ENCODE peak calls at places on chromosomes 7 and 10, in ten cellular contexts. One of them, this sample, is unnamed.

GRCh38 chr7:47693161-47693740 is 111.3 kb upstream of the TNS3 start:
- DNase-seq in NCI-H1417: no peak
- DNase-seq in RWPE1: no peak
- DNase-seq in stimulated activated CD4-positive, alpha-beta T cell treated with anti-CD3 and anti-CD28 coated beads, TNF-alpha, amount 100 ng/mL, for 4 hours: no peak
- DNase-seq in activated CD4-positive, CD25-positive, alpha-beta regulatory T cell: no peak
- DNase-seq in left cardiac atrium: no peak
- DNase-seq in KG1: no peak
- DNase-seq in NCI-H2171: no peak
- DNase-seq in AML-193: no peak
- DNase-seq in HFFc6: peak
- DNase-seq in this sample: no peak

GRCh38 chr10:34113504-34114225 is 701.4 kb downstream of the PARD3 start:
- DNase-seq in left cardiac atrium: no peak
- DNase-seq in NCI-H2171: no peak
- DNase-seq in KG1: no peak
- DNase-seq in HFFc6: no peak
- DNase-seq in stimulated activated CD4-positive, alpha-beta T cell treated with anti-CD3 and anti-CD28 coated beads, TNF-alpha, amount 100 ng/mL, for 4 hours: no peak
- DNase-seq in NCI-H1417: no peak
- DNase-seq in activated CD4-positive, CD25-positive, alpha-beta regulatory T cell: no peak
- DNase-seq in RWPE1: no peak
- DNase-seq in AML-193: no peak
- DNase-seq in this sample: no peak

GRCh38 chr7:50660830-50661175 is 95.6 kb upstream of the DDC start:
- DNase-seq in RWPE1: no peak
- DNase-seq in HFFc6: no peak
- DNase-seq in NCI-H2171: no peak
- DNase-seq in stimulated activated CD4-positive, alpha-beta T cell treated with anti-CD3 and anti-CD28 coated beads, TNF-alpha, amount 100 ng/mL, for 4 hours: no peak
- DNase-seq in NCI-H1417: no peak
- DNase-seq in left cardiac atrium: no peak
- DNase-seq in AML-193: no peak
- DNase-seq in KG1: no peak
- DNase-seq in activated CD4-positive, CD25-positive, alpha-beta regulatory T cell: no peak
- DNase-seq in this sample: no peak

GRCh38 chr7:78139335-78139734 is 340.8 kb downstream of the PHTF2 start:
- DNase-seq in RWPE1: no peak
- DNase-seq in AML-193: no peak
- DNase-seq in stimulated activated CD4-positive, alpha-beta T cell treated with anti-CD3 and anti-CD28 coated beads, TNF-alpha, amount 100 ng/mL, for 4 hours: no peak
- DNase-seq in NCI-H1417: no peak
- DNase-seq in activated CD4-positive, CD25-positive, alpha-beta regulatory T cell: no peak
- DNase-seq in NCI-H2171: no peak
- DNase-seq in KG1: no peak
- DNase-seq in left cardiac atrium: no peak
- DNase-seq in HFFc6: peak
- DNase-seq in this sample: no peak

GRCh38 chr10:114869500-114869899 is 47.9 kb downstream of the FHIP2A start:
- DNase-seq in activated CD4-positive, CD25-positive, alpha-beta regulatory T cell: no peak
- DNase-seq in NCI-H2171: no peak
- DNase-seq in NCI-H1417: no peak
- DNase-seq in HFFc6: peak
- DNase-seq in stimulated activated CD4-positive, alpha-beta T cell treated with anti-CD3 and anti-CD28 coated beads, TNF-alpha, amount 100 ng/mL, for 4 hours: no peak
- DNase-seq in RWPE1: peak
- DNase-seq in left cardiac atrium: no peak
- DNase-seq in KG1: no peak
- DNase-seq in AML-193: no peak
- DNase-seq in this sample: peak

GRCh38 chr10:133130602-133131001 is 29.4 kb upstream of the KNDC1 start:
- DNase-seq in RWPE1: no peak
- DNase-seq in left cardiac atrium: no peak
- DNase-seq in KG1: no peak
- DNase-seq in activated CD4-positive, CD25-positive, alpha-beta regulatory T cell: no peak
- DNase-seq in NCI-H1417: no peak
- DNase-seq in HFFc6: no peak
- DNase-seq in AML-193: no peak
- DNase-seq in stimulated activated CD4-positive, alpha-beta T cell treated with anti-CD3 and anti-CD28 coated beads, TNF-alpha, amount 100 ng/mL, for 4 hours: no peak
- DNase-seq in NCI-H2171: no peak
- DNase-seq in this sample: no peak

GRCh38 chr10:71598673-71599072 is 120.9 kb downstream of the C10orf105 start:
- DNase-seq in AML-193: no peak
- DNase-seq in stimulated activated CD4-positive, alpha-beta T cell treated with anti-CD3 and anti-CD28 coated beads, TNF-alpha, amount 100 ng/mL, for 4 hours: no peak
- DNase-seq in KG1: no peak
- DNase-seq in left cardiac atrium: peak
- DNase-seq in NCI-H2171: no peak
- DNase-seq in RWPE1: no peak
- DNase-seq in HFFc6: peak
- DNase-seq in NCI-H1417: no peak
- DNase-seq in activated CD4-positive, CD25-positive, alpha-beta regulatory T cell: no peak
- DNase-seq in this sample: no peak

GRCh38 chr7:73703985-73704639 is 15.4 kb downstream of the STX1A start:
- DNase-seq in NCI-H1417: peak
- DNase-seq in NCI-H2171: peak
- DNase-seq in activated CD4-positive, CD25-positive, alpha-beta regulatory T cell: no peak
- DNase-seq in stimulated activated CD4-positive, alpha-beta T cell treated with anti-CD3 and anti-CD28 coated beads, TNF-alpha, amount 100 ng/mL, for 4 hours: no peak
- DNase-seq in left cardiac atrium: peak
- DNase-seq in HFFc6: no peak
- DNase-seq in RWPE1: no peak
- DNase-seq in AML-193: no peak
- DNase-seq in KG1: no peak
- DNase-seq in this sample: no peak

GRCh38 chr10:60575105-60575504 is 185.4 kb upstream of the ANK3 start:
- DNase-seq in NCI-H1417: no peak
- DNase-seq in RWPE1: no peak
- DNase-seq in activated CD4-positive, CD25-positive, alpha-beta regulatory T cell: no peak
- DNase-seq in left cardiac atrium: no peak
- DNase-seq in KG1: no peak
- DNase-seq in HFFc6: no peak
- DNase-seq in NCI-H2171: no peak
- DNase-seq in AML-193: no peak
- DNase-seq in stimulated activated CD4-positive, alpha-beta T cell treated with anti-CD3 and anti-CD28 coated beads, TNF-alpha, amount 100 ng/mL, for 4 hours: no peak
- DNase-seq in this sample: no peak

GRCh38 chr7:21805793-21806192 is 139.9 kb downstream of the CDCA7L start:
- DNase-seq in RWPE1: no peak
- DNase-seq in AML-193: no peak
- DNase-seq in NCI-H2171: no peak
- DNase-seq in stimulated activated CD4-positive, alpha-beta T cell treated with anti-CD3 and anti-CD28 coated beads, TNF-alpha, amount 100 ng/mL, for 4 hours: no peak
- DNase-seq in NCI-H1417: no peak
- DNase-seq in KG1: no peak
- DNase-seq in left cardiac atrium: no peak
- DNase-seq in HFFc6: no peak
- DNase-seq in activated CD4-positive, CD25-positive, alpha-beta regulatory T cell: no peak
- DNase-seq in this sample: no peak

GRCh38 chr10:116787893-116788665 is 45.7 kb upstream of the HSPA12A start:
- DNase-seq in activated CD4-positive, CD25-positive, alpha-beta regulatory T cell: peak
- DNase-seq in HFFc6: peak
- DNase-seq in NCI-H1417: peak
- DNase-seq in stimulated activated CD4-positive, alpha-beta T cell treated with anti-CD3 and anti-CD28 coated beads, TNF-alpha, amount 100 ng/mL, for 4 hours: peak
- DNase-seq in NCI-H2171: peak
- DNase-seq in KG1: peak
- DNase-seq in left cardiac atrium: peak
- DNase-seq in RWPE1: peak
- DNase-seq in AML-193: peak
- DNase-seq in this sample: peak

GRCh38 chr7:19116121-19117080 is 1.0 kb downstream of the TWIST1 start:
- DNase-seq in left cardiac atrium: peak
- DNase-seq in AML-193: no peak
- DNase-seq in NCI-H1417: peak
- DNase-seq in KG1: no peak
- DNase-seq in HFFc6: no peak
- DNase-seq in activated CD4-positive, CD25-positive, alpha-beta regulatory T cell: no peak
- DNase-seq in stimulated activated CD4-positive, alpha-beta T cell treated with anti-CD3 and anti-CD28 coated beads, TNF-alpha, amount 100 ng/mL, for 4 hours: no peak
- DNase-seq in RWPE1: peak
- DNase-seq in NCI-H2171: peak
- DNase-seq in this sample: no peak

GRCh38 chr7:38840736-38841460 is 68.1 kb downstream of the VPS41 start:
- DNase-seq in activated CD4-positive, CD25-positive, alpha-beta regulatory T cell: no peak
- DNase-seq in RWPE1: peak
- DNase-seq in left cardiac atrium: no peak
- DNase-seq in KG1: no peak
- DNase-seq in AML-193: no peak
- DNase-seq in NCI-H2171: no peak
- DNase-seq in HFFc6: peak
- DNase-seq in stimulated activated CD4-positive, alpha-beta T cell treated with anti-CD3 and anti-CD28 coated beads, TNF-alpha, amount 100 ng/mL, for 4 hours: no peak
- DNase-seq in NCI-H1417: no peak
- DNase-seq in this sample: no peak

GRCh38 chr10:112650588-112651030 is 203.6 kb downstream of the VTI1A start:
- DNase-seq in HFFc6: peak
- DNase-seq in AML-193: no peak
- DNase-seq in left cardiac atrium: no peak
- DNase-seq in NCI-H1417: no peak
- DNase-seq in stimulated activated CD4-positive, alpha-beta T cell treated with anti-CD3 and anti-CD28 coated beads, TNF-alpha, amount 100 ng/mL, for 4 hours: no peak
- DNase-seq in KG1: no peak
- DNase-seq in activated CD4-positive, CD25-positive, alpha-beta regulatory T cell: no peak
- DNase-seq in NCI-H2171: no peak
- DNase-seq in RWPE1: peak
- DNase-seq in this sample: no peak

GRCh38 chr7:21426958-21427860 is 674 bp upstream of the SP4 start:
- DNase-seq in NCI-H2171: peak
- DNase-seq in stimulated activated CD4-positive, alpha-beta T cell treated with anti-CD3 and anti-CD28 coated beads, TNF-alpha, amount 100 ng/mL, for 4 hours: peak
- DNase-seq in RWPE1: peak
- DNase-seq in activated CD4-positive, CD25-positive, alpha-beta regulatory T cell: peak
- DNase-seq in AML-193: peak
- DNase-seq in HFFc6: peak
- DNase-seq in left cardiac atrium: peak
- DNase-seq in NCI-H1417: peak
- DNase-seq in KG1: peak
- DNase-seq in this sample: peak

GRCh38 chr7:19066109-19066508 is 51.3 kb downstream of the TWIST1 start:
- DNase-seq in AML-193: no peak
- DNase-seq in stimulated activated CD4-positive, alpha-beta T cell treated with anti-CD3 and anti-CD28 coated beads, TNF-alpha, amount 100 ng/mL, for 4 hours: no peak
- DNase-seq in KG1: no peak
- DNase-seq in NCI-H2171: no peak
- DNase-seq in RWPE1: no peak
- DNase-seq in left cardiac atrium: no peak
- DNase-seq in NCI-H1417: no peak
- DNase-seq in activated CD4-positive, CD25-positive, alpha-beta regulatory T cell: no peak
- DNase-seq in HFFc6: no peak
- DNase-seq in this sample: no peak

GRCh38 chr10:15168781-15169554 is 475 bp upstream of the NMT2 start:
- DNase-seq in HFFc6: peak
- DNase-seq in NCI-H2171: peak
- DNase-seq in activated CD4-positive, CD25-positive, alpha-beta regulatory T cell: peak
- DNase-seq in AML-193: peak
- DNase-seq in left cardiac atrium: peak
- DNase-seq in RWPE1: peak
- DNase-seq in stimulated activated CD4-positive, alpha-beta T cell treated with anti-CD3 and anti-CD28 coated beads, TNF-alpha, amount 100 ng/mL, for 4 hours: peak
- DNase-seq in NCI-H1417: peak
- DNase-seq in KG1: peak
- DNase-seq in this sample: no peak

GRCh38 chr7:98214811-98215321 is 3.6 kb downstream of the BHLHA15 start:
- DNase-seq in RWPE1: no peak
- DNase-seq in stimulated activated CD4-positive, alpha-beta T cell treated with anti-CD3 and anti-CD28 coated beads, TNF-alpha, amount 100 ng/mL, for 4 hours: no peak
- DNase-seq in left cardiac atrium: peak
- DNase-seq in activated CD4-positive, CD25-positive, alpha-beta regulatory T cell: no peak
- DNase-seq in NCI-H1417: no peak
- DNase-seq in KG1: no peak
- DNase-seq in NCI-H2171: no peak
- DNase-seq in AML-193: no peak
- DNase-seq in HFFc6: no peak
- DNase-seq in this sample: no peak

This sample was measured in glomerular endothelial cell.